ENCODE peak calls at places on chromosome 20, in eight cellular contexts. Z is body of pancreas, V is aorta, U is fibroblast of lung, S is esophagus squamous epithelium, Y is small intestine, C is colonic mucosa, J is spleen. X is an unnamed sample.
A peak's percentile ranks its signal among the peaks of the same experiment; 100 is the strongest.

GRCh38 chr20:43448748-43449535 is 8.8 kb upstream of the SRSF6 start:
- DNase-seq in Z (peak; percentile 66), V (no peak), U (peak; percentile 25), S (no peak), Y (peak; percentile 51), C (peak; percentile 30), J (no peak), X (peak; percentile 61)

GRCh38 chr20:3276400-3277015 is 37.5 kb upstream of the SLC4A11 start:
- DNase-seq in Z (peak; percentile 11), V (no peak), U (peak; percentile 7), S (no peak), Y (peak; percentile 36), C (peak; percentile 27), J (no peak), X (no peak)

GRCh38 chr20:17682889-17683198 is 802 bp upstream of the RRBP1 start:
- DNase-seq in Z (no peak), V (no peak), U (no peak), S (no peak), Y (no peak), C (no peak), J (no peak), X (no peak)

GRCh38 chr20:9331707-9332435 is 182.5 kb upstream of the LAMP5 start:
- DNase-seq in Z (no peak), V (no peak), U (no peak), S (no peak), Y (no peak), C (no peak), J (no peak), X (no peak)

GRCh38 chr20:19528286-19529030 is 229.6 kb upstream of the RIN2 start:
- DNase-seq in Z (no peak), V (no peak), U (no peak), S (no peak), Y (no peak), C (no peak), J (no peak), X (no peak)

GRCh38 chr20:54510546-54511129 is 35.2 kb downstream of the DOK5 start:
- DNase-seq in Z (peak; percentile 14), V (no peak), U (peak; percentile 38), S (no peak), Y (no peak), C (no peak), J (no peak), X (no peak)

GRCh38 chr20:58683132-58683531 is 9.5 kb upstream of the NPEPL1 start:
- DNase-seq in Z (no peak), V (no peak), U (no peak), S (no peak), Y (no peak), C (no peak), J (no peak), X (no peak)

GRCh38 chr20:21259346-21259745 is 43.8 kb upstream of the XRN2 start:
- DNase-seq in Z (no peak), V (no peak), U (no peak), S (no peak), Y (no peak), C (no peak), J (no peak), X (no peak)

GRCh38 chr20:10524643-10525042 is 89.5 kb downstream of the SLX4IP start:
- DNase-seq in Z (no peak), V (no peak), U (peak; percentile 70), S (no peak), Y (no peak), C (no peak), J (no peak), X (no peak)

GRCh38 chr20:41078329-41078728 is 49.7 kb downstream of the TOP1 start:
- DNase-seq in Z (no peak), V (no peak), U (peak; percentile 62), S (no peak), Y (peak; percentile 44), C (no peak), J (no peak), X (no peak)

GRCh38 chr20:825710-826421 is 7.6 kb upstream of the FAM110A start:
- DNase-seq in Z (no peak), V (no peak), U (peak; percentile 17), S (no peak), Y (no peak), C (peak; percentile 14), J (peak; percentile 53), X (no peak)

GRCh38 chr20:43514062-43514971 is 6.8 kb downstream of the L3MBTL1 start:
- DNase-seq in Z (peak; percentile 100), V (peak; percentile 97), U (peak; percentile 97), S (peak; percentile 78), Y (peak; percentile 99), C (peak; percentile 97), J (peak; percentile 97), X (peak; percentile 99)

GRCh38 chr20:57787151-57787968 is 77.5 kb upstream of the PMEPA1 start:
- DNase-seq in Z (no peak), V (peak; percentile 56), U (no peak), S (no peak), Y (no peak), C (no peak), J (peak; percentile 40), X (no peak)

GRCh38 chr20:50438986-50439407 is 71.2 kb upstream of the PTPN1 start:
- DNase-seq in Z (no peak), V (peak; percentile 63), U (peak; percentile 74), S (no peak), Y (no peak), C (no peak), J (no peak), X (peak; percentile 32)

DNA sequence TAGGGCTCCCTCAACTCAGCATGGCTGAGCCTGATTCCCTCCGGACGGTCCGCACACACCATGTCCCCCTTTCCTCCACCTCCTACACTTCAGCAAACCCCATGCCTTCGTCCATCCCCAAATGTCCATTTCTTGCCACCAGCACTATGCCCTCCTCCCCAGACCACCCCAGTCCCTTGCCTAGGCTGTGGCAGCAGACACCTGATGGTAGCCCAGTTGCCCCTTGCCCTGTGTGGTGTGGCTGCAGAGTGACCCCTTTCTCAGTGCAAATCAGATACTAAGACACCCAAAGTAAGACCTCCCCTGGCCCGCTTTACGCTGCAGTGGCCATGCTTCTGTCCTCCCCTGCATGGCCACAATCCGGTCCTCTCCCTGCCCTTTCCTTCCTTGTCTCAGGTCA is 34.1 kb upstream of the CD93 start:
- DNase-seq in Z (no peak), V (peak; percentile 61), U (no peak), S (no peak), Y (no peak), C (no peak), J (peak; percentile 38), X (no peak)
- H3K4me1 ChIP-seq in Z (peaks cover 5% of the 10 kb centered on the region), V (no peaks in the 10 kb centered on the region), U (peaks cover 5% of the 10 kb centered on the region), S (peaks cover 84% of the 10 kb centered on the region), Y (no peaks in the 10 kb centered on the region), C (no peaks in the 10 kb centered on the region), J (peaks cover 32% of the 10 kb centered on the region), X (no peaks in the 10 kb centered on the region)

GRCh38 chr20:34883809-34884208 is 7.4 kb downstream of the ACSS2 start:
- DNase-seq in Z (no peak), V (no peak), U (no peak), S (no peak), Y (no peak), C (no peak), J (no peak), X (no peak)
- H3K27me3 ChIP-seq in Z (no peaks in the 10 kb centered on the region), V (no peaks in the 10 kb centered on the region), U (no peaks in the 10 kb centered on the region), S (no peaks in the 10 kb centered on the region), Y (no peaks in the 10 kb centered on the region), C (no peaks in the 10 kb centered on the region), J (no peaks in the 10 kb centered on the region), X (no peaks in the 10 kb centered on the region)

GRCh38 chr20:49184691-49185070 is 3.5 kb downstream of the STAU1 start:
- DNase-seq in Z (no peak), V (no peak), U (no peak), S (no peak), Y (no peak), C (no peak), J (no peak), X (no peak)

GRCh38 chr20:49174183-49174582 is 14.0 kb downstream of the STAU1 start:
- DNase-seq in Z (no peak), V (peak; percentile 44), U (no peak), S (no peak), Y (no peak), C (no peak), J (no peak), X (no peak)

GRCh38 chr20:49181265-49181877 is 6.8 kb downstream of the STAU1 start:
- DNase-seq in Z (no peak), V (peak; percentile 48), U (no peak), S (no peak), Y (no peak), C (no peak), J (no peak), X (no peak)

GRCh38 chr20:49183444-49183843 is 4.7 kb downstream of the STAU1 start:
- DNase-seq in Z (no peak), V (no peak), U (no peak), S (no peak), Y (peak; percentile 33), C (no peak), J (peak; percentile 10), X (no peak)

DNA sequence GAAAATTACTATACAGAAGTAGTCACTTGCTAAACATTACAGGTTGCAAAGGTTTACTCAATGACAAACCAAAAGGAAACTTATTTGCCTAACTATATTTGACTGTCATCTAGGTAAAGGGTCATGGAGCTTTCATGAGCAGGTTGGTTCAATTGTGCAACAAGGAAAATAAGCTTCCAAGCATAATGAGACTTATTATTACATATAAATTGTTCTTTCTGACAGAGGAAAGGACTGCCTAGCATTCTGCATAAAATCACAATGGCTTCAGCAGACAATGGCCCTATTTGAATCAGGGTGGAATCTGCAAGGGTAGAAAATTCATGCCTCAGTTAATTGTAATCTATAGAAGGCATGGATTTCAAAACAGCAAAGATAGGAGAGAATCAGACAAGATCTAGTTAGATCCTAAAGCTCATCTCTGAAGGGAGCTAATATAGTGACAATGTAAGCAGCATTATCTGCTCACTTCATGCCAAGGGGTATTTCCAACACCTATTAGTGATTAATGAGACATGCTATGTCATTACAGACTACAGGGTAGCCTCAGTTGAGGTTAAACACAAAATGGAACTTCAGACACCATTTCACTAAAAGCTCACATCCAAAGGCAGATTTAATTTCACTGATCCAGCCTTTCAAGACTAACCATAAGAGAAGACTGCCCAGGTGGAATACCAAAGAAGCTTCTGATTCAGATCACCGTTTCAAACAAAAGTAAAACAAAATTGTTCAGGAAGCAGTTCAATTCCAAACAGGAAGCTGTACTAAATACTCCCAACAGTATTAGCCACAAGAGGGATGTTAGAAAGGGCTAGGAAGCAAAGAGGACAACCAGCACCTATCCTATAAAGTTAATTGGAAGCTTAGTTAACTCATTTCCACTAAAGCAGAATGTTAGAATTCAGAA is 8.5 kb downstream of the STAU1 start:
- DNase-seq in Z (no peak), V (no peak), U (no peak), S (no peak), Y (peak; percentile 30), C (no peak), J (no peak), X (no peak)
- H3K4me1 ChIP-seq in Z (peaks cover 59% of the 10 kb centered on the region), V (no peaks in the 10 kb centered on the region), U (peaks cover 2% of the 10 kb centered on the region), S (peaks cover 57% of the 10 kb centered on the region), Y (peaks cover 11% of the 10 kb centered on the region), C (peaks cover 4% of the 10 kb centered on the region), J (peaks cover 55% of the 10 kb centered on the region), X (peaks cover 6% of the 10 kb centered on the region)

DNA sequence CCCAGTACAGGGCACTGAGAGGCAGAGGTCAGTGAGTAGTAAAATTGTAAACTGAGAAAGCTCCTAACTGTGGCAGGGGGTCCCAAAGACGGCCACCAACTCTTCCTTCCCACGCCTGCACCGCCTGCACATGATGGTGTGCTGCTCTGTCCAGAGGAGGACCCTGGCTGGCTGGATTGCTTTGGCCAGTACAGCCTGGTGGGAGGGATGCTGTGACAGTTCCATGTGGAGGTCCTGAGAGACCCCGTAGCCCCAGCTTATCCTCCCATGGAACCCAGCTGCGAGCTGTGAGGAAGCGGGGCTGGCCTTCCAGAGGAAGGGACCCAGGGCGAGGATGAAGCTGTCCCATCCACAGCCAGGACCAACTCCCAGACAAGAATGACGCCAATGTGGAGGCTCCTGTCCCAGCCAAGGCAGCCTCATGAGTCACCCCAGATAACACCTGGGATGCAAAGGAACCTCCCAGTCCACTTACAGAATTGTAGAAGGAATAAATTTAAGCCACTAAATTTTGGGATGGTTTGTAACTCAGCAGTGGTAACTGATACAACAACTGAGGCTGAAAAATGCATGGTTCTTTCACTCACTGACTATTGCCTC is 2.0 kb upstream of the ACSS1 start:
- DNase-seq in Z (no peak), V (no peak), U (no peak), S (no peak), Y (peak; percentile 54), C (no peak), J (peak; percentile 75), X (no peak)
- H3K27me3 ChIP-seq in Z (no peaks in the 10 kb centered on the region), V (no peaks in the 10 kb centered on the region), U (peaks cover 42% of the 10 kb centered on the region), S (no peaks in the 10 kb centered on the region), Y (no peaks in the 10 kb centered on the region), C (no peaks in the 10 kb centered on the region), J (no peaks in the 10 kb centered on the region), X (peaks cover 81% of the 10 kb centered on the region)